ENCODE peak calls at places on chromosomes 6 and 20, in four cellular contexts. Y is iPS-NIHi11; X is posterior vena cava; H is stimulated activated CD4-positive, alpha-beta T cell treated with anti-CD3 and anti-CD28 coated beads, Interleukin-12 subunit alpha, Interleukin-12 subunit beta, amount 100 ng/mL, for 48 hours. S is an unnamed sample.

GRCh38 chr6:162701551-162701950 is 26.0 kb downstream of the PRKN start:
- DNase-seq in H (no peak), X (no peak), Y (no peak), S (no peak)

GRCh38 chr6:85747654-85748053 is 105.0 kb upstream of the SYNCRIP start:
- DNase-seq in X (no peak), Y (no peak), H (no peak), S (no peak)

GRCh38 chr6:81601918-81602317 is 150.6 kb downstream of the TENT5A start:
- DNase-seq in X (no peak), Y (no peak), H (no peak), S (no peak)

GRCh38 chr6:33406161-33406560 is 4.7 kb upstream of the PHF1 start:
- DNase-seq in Y (no peak), X (no peak), H (no peak), S (no peak)

GRCh38 chr6:41427642-41428401 is 92.4 kb downstream of the NCR2 start:
- DNase-seq in Y (peak; percentile 79), H (no peak), X (peak; percentile 88), S (no peak)

GRCh38 chr6:101391772-101392560 is 1.5 kb upstream of the GRIK2 start:
- DNase-seq in H (no peak), X (no peak), Y (peak; percentile 23), S (no peak)

GRCh38 chr6:79750806-79751205 is 119.7 kb downstream of the SH3BGRL2 start:
- DNase-seq in H (no peak), Y (peak; percentile 36), X (no peak), S (no peak)

GRCh38 chr6:50821431-50822077 is 2.9 kb downstream of the TFAP2B start:
- DNase-seq in H (no peak), Y (no peak), X (no peak), S (no peak)

GRCh38 chr20:32513031-32513866 is 71.9 kb downstream of the NOL4L start:
- DNase-seq in H (no peak), Y (no peak), X (peak; percentile 28), S (no peak)

GRCh38 chr20:8627386-8628030 is 441.4 kb upstream of the PLCB4 start:
- DNase-seq in X (no peak), Y (no peak), H (no peak), S (no peak)

GRCh38 chr6:37134622-37135191 is 35.2 kb upstream of the PIM1 start:
- DNase-seq in X (no peak), Y (peak; percentile 26), H (no peak), S (no peak)

GRCh38 chr20:35821807-35822242 is 50.0 kb downstream of the PHF20 start:
- DNase-seq in X (no peak), H (no peak), Y (no peak), S (no peak)

GRCh38 chr6:33815854-33816253 is 12.1 kb upstream of the MLN start:
- DNase-seq in X (no peak), Y (peak; percentile 82), H (no peak), S (no peak)

GRCh38 chr20:63292292-63292701 is 689 bp upstream of the COL20A1 start:
- DNase-seq in H (no peak), X (no peak), Y (no peak), S (no peak)

GRCh38 chr6:37456126-37456525 is 23.1 kb downstream of the CMTR1 start:
- DNase-seq in H (no peak), Y (no peak), X (no peak), S (no peak)

GRCh38 chr20:20549267-20549612 is 163.2 kb downstream of the RALGAPA2 start:
- DNase-seq in Y (no peak), H (no peak), X (no peak), S (no peak)

GRCh38 chr6:42694586-42694985 is 27.8 kb downstream of the PRPH2 start:
- DNase-seq in H (no peak), X (no peak), Y (no peak), S (no peak)

GRCh38 chr6:107823047-107823557 is 1.0 kb downstream of the SCML4 start:
- DNase-seq in X (no peak), H (peak; percentile 42), Y (no peak), S (no peak)

GRCh38 chr6:119739776-119740175 is 390.2 kb upstream of the MAN1A1 start:
- DNase-seq in H (no peak), Y (no peak), X (no peak), S (no peak)

GRCh38 chr6:121652726-121653623 is 217.5 kb downstream of the GJA1 start:
- DNase-seq in Y (no peak), X (no peak), H (no peak), S (no peak)

GRCh38 chr6:35023601-35024000 is 117.5 kb downstream of the TCP11 start:
- DNase-seq in Y (no peak), X (no peak), H (no peak), S (no peak)

GRCh38 chr6:170039156-170040114 is 251.4 kb downstream of the DLL1 start:
- DNase-seq in H (no peak), X (peak; percentile 57), Y (no peak), S (no peak)

GRCh38 chr6:66930559-66931290 is 1223.7 kb upstream of the EYS start:
- DNase-seq in X (no peak), H (no peak), Y (no peak), S (no peak)

GRCh38 chr6:167469655-167470054 is 144.8 kb downstream of the TTLL2 start:
- DNase-seq in Y (no peak), X (no peak), H (no peak), S (no peak)

GRCh38 chr6:36272234-36272633 is 2.4 kb downstream of the PNPLA1 start:
- DNase-seq in Y (no peak), X (no peak), H (no peak), S (no peak)

GRCh38 chr6:39416728-39417127 is 94.2 kb upstream of the KCNK16 start:
- DNase-seq in H (no peak), Y (no peak), X (no peak), S (no peak)

GRCh38 chr6:120055071-120055470 is 705.5 kb upstream of the MAN1A1 start:
- DNase-seq in H (no peak), Y (no peak), X (no peak), S (no peak)

GRCh38 chr6:33190504-33191107 is 1.7 kb downstream of the COL11A2 start:
- DNase-seq in X (peak; percentile 62), Y (no peak), H (no peak), S (no peak)

GRCh38 chr6:43954311-43955131 is 172.7 kb downstream of the MRPL14 start:
- DNase-seq in X (no peak), Y (no peak), H (no peak), S (no peak)

GRCh38 chr6:108589244-108589730 is 28.6 kb downstream of the FOXO3 start:
- DNase-seq in H (no peak), Y (peak; percentile 82), X (peak; percentile 91), S (no peak)

S was measured in CMK.